ENCODE peak calls at places on chromosomes 5 and 9, in five cellular contexts. D is psoas muscle, Y is EL, A is ureter, I is HT-29. J is an unnamed sample.

GRCh38 chr5:60918466-60918865 is 26.4 kb downstream of the ERCC8 start:
- DNase-seq in I (no peak), A (no peak), Y (no peak), D (no peak), J (no peak)

GRCh38 chr5:173455599-173455957 is 127.4 kb upstream of the STC2 start:
- DNase-seq in I (no peak), D (no peak), A (no peak), Y (no peak), J (no peak)

GRCh38 chr9:109440797-109441287 is 57.3 kb downstream of the PTPN3 start:
- DNase-seq in Y (peak), D (no peak), A (peak), I (peak), J (no peak)

GRCh38 chr5:91269198-91269597 is 113.9 kb downstream of the ARRDC3 start:
- DNase-seq in I (no peak), A (no peak), Y (no peak), D (no peak), J (no peak)

GRCh38 chr9:112334319-112334828 is 955 bp upstream of the PTBP3 start:
- DNase-seq in D (no peak), Y (peak), A (peak), I (peak), J (no peak)

GRCh38 chr5:146584750-146585149 is 68.8 kb upstream of the GPR151 start:
- DNase-seq in D (no peak), A (no peak), Y (no peak), I (no peak), J (no peak)

GRCh38 chr9:121949364-121949763 is 143.7 kb downstream of the TTLL11 start:
- DNase-seq in A (no peak), I (no peak), Y (peak), D (no peak), J (no peak)

GRCh38 chr5:78527054-78527884 is 121.3 kb downstream of the LHFPL2 start:
- DNase-seq in I (no peak), Y (peak), D (peak), A (no peak), J (no peak)

GRCh38 chr9:126517751-126518261 is 95.9 kb upstream of the LMX1B start:
- DNase-seq in D (no peak), Y (no peak), A (no peak), I (no peak), J (no peak)

GRCh38 chr5:159972538-159973362 is 36.2 kb upstream of the TTC1 start:
- DNase-seq in D (no peak), I (no peak), Y (no peak), A (no peak), J (no peak)

GRCh38 chr5:53291528-53291927 is 182.0 kb upstream of the MOCS2 start:
- DNase-seq in I (no peak), Y (no peak), D (no peak), A (no peak), J (no peak)

GRCh38 chr9:121680236-121680635 is 28.8 kb downstream of the DAB2IP start:
- DNase-seq in D (no peak), I (no peak), Y (no peak), A (no peak), J (no peak)

J was measured in osteocyte.